ENCODE peak calls at places on chromosomes 13 and 19, in six cellular contexts. N is tibial artery, T is colonic mucosa, K is PC-9, P is neural progenitor cell, Z is AG04450. R is an unnamed sample.

GRCh38 chr13:111511219-111511732 is 190.8 kb downstream of the TEX29 start:
- DNase-seq in N (no peak), T (no peak), K (no peak), P (no peak), Z (no peak), R (no peak)

GRCh38 chr13:46367622-46368327 is 19.3 kb downstream of the RUBCNL start:
- DNase-seq in N (no peak), T (no peak), K (no peak), P (no peak), Z (no peak), R (no peak)

GRCh38 chr13:94595006-94595942 is 678 bp downstream of the TGDS start:
- DNase-seq in N (no peak), T (peak; percentile 24), K (no peak), P (peak; percentile 40), Z (no peak), R (no peak)

GRCh38 chr19:35497406-35497805 is 7.1 kb upstream of the KRTDAP start:
- DNase-seq in N (no peak), T (no peak), K (no peak), P (no peak), Z (no peak), R (no peak)

GRCh38 chr13:66414196-66414800 is 815.8 kb downstream of the PCDH9 start:
- DNase-seq in N (no peak), T (no peak), K (no peak), P (no peak), Z (no peak), R (no peak)

GRCh38 chr13:31242342-31242741 is 42.6 kb downstream of the B3GLCT start:
- DNase-seq in N (no peak), T (no peak), K (no peak), P (no peak), Z (no peak), R (no peak)

GRCh38 chr19:10677796-10678195 is 23.4 kb upstream of the QTRT1 start:
- DNase-seq in N (no peak), T (no peak), K (no peak), P (no peak), Z (no peak), R (no peak)

GRCh38 chr13:69704311-69704710 is 403.3 kb upstream of the ATXN8OS start:
- DNase-seq in N (no peak), T (no peak), K (no peak), P (no peak), Z (no peak), R (no peak)

GRCh38 chr19:8908066-8908465 is 75.9 kb downstream of the MBD3L1 start:
- DNase-seq in N (no peak), T (no peak), K (no peak), P (no peak), Z (no peak), R (no peak)

GRCh38 chr13:36750461-36750860 is 68.6 kb upstream of the RFXAP start:
- DNase-seq in N (no peak), T (no peak), K (no peak), P (no peak), Z (no peak), R (no peak)

GRCh38 chr19:4916292-4917082 is 7.2 kb downstream of the UHRF1 start:
- DNase-seq in N (no peak), T (no peak), K (no peak), P (no peak), Z (no peak), R (no peak)

GRCh38 chr19:38663957-38664502 is 16.6 kb downstream of the ACTN4 start:
- DNase-seq in N (peak; percentile 91), T (no peak), K (no peak), P (no peak), Z (no peak), R (no peak)

GRCh38 chr19:17075860-17076538 is 422 bp downstream of the MYO9B start:
- DNase-seq in N (no peak), T (peak; percentile 55), K (no peak), P (peak; percentile 56), Z (no peak), R (no peak)

GRCh38 chr19:7520131-7521051 is 2.0 kb upstream of the MCOLN1 start:
- DNase-seq in N (no peak), T (no peak), K (no peak), P (no peak), Z (no peak), R (no peak)

GRCh38 chr13:100518394-100519062 is 70.1 kb downstream of the GGACT start:
- DNase-seq in N (no peak), T (no peak), K (no peak), P (no peak), Z (no peak), R (no peak)

GRCh38 chr19:7705387-7706187 is 3.7 kb upstream of the FCER2 start:
- DNase-seq in N (peak; percentile 69), T (peak; percentile 40), K (no peak), P (no peak), Z (no peak), R (peak; percentile 92)

GRCh38 chr19:38061294-38061693 is 154.3 kb downstream of the SIPA1L3 start:
- DNase-seq in N (no peak), T (no peak), K (no peak), P (no peak), Z (peak; percentile 68), R (no peak)

GRCh38 chr19:53019684-53020083 is 6.0 kb downstream of the ERVV-1 start:
- DNase-seq in N (no peak), T (peak; percentile 27), K (no peak), P (peak; percentile 64), Z (no peak), R (no peak)

GRCh38 chr19:33217881-33218280 is 7.8 kb downstream of the SLC7A10 start:
- DNase-seq in N (no peak), T (no peak), K (no peak), P (peak; percentile 36), Z (no peak), R (no peak)

GRCh38 chr19:11505504-11506100 is at the start of gene ZNF653:
- DNase-seq in N (peak; percentile 96), T (peak; percentile 94), K (peak; percentile 85), P (peak; percentile 99), Z (peak; percentile 87), R (peak; percentile 93)

GRCh38 chr13:66074018-66074615 is 1156.0 kb downstream of the PCDH9 start:
- DNase-seq in N (no peak), T (no peak), K (no peak), P (no peak), Z (no peak), R (no peak)

DNA sequence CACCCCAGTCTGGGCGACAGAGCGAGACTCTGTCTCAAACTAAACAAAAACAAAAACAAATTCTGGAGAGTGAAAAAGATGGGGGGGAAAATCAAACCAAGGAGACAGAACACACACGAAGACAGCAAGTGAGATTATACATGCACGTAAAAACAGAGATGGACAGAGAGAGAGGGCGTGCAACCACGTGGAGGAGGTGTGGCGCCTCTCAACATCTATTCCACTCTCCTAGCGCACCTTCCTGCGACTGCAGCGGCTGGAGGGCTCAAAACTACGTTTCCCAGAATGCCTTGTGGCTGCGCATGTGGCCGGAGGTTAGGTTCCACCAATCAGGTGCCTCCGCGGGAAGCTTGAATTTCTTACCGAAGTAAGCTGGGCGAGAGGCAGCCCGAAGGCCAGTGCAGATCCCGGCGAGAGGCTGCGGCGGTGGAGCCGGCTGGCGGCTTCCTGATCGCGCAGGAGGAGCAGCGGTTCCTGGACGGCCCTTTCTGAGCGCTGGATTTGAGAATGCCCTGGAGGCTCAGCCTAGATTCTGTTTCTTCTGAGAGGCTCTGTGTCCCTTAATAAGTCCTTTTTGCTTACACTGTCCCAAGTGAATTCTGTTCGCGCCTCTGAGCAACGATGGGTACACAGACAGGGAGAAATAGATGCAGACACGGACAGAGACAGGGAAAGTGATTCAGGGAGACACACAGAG is 13.1 kb upstream of the NANOS2 start:
- DNase-seq in N (peak; percentile 90), T (peak; percentile 93), K (peak; percentile 95), P (peak; percentile 98), Z (peak; percentile 60), R (peak; percentile 86)
- TF ChIP-seq CTCF in N (no peak), T (no peak), K (no peak), P (no peak), Z (no peak), R (no peak)

GRCh38 chr13:40813662-40814454 is 24.4 kb downstream of the SLC25A15 start:
- DNase-seq in N (no peak), T (no peak), K (no peak), P (peak; percentile 41), Z (no peak), R (no peak)
- TF ChIP-seq CTCF in N (peak; percentile 11), T (peak; percentile 41), K (peak; percentile 57), P (peak; percentile 59), Z (peak; percentile 52), R (peak; percentile 86)

GRCh38 chr19:1107655-1108261 is 4.0 kb downstream of the GPX4 start:
- DNase-seq in N (no peak), T (no peak), K (peak; percentile 45), P (no peak), Z (no peak), R (no peak)

GRCh38 chr19:1105217-1105872 is 1.6 kb downstream of the GPX4 start:
- DNase-seq in N (no peak), T (peak; percentile 54), K (no peak), P (no peak), Z (no peak), R (no peak)

GRCh38 chr19:1108291-1109031 is 4.7 kb downstream of the GPX4 start:
- DNase-seq in N (no peak), T (no peak), K (no peak), P (no peak), Z (no peak), R (no peak)

GRCh38 chr19:1105873-1106840 is 2.4 kb downstream of the GPX4 start:
- DNase-seq in N (no peak), T (peak; percentile 30), K (no peak), P (no peak), Z (no peak), R (no peak)

DNA sequence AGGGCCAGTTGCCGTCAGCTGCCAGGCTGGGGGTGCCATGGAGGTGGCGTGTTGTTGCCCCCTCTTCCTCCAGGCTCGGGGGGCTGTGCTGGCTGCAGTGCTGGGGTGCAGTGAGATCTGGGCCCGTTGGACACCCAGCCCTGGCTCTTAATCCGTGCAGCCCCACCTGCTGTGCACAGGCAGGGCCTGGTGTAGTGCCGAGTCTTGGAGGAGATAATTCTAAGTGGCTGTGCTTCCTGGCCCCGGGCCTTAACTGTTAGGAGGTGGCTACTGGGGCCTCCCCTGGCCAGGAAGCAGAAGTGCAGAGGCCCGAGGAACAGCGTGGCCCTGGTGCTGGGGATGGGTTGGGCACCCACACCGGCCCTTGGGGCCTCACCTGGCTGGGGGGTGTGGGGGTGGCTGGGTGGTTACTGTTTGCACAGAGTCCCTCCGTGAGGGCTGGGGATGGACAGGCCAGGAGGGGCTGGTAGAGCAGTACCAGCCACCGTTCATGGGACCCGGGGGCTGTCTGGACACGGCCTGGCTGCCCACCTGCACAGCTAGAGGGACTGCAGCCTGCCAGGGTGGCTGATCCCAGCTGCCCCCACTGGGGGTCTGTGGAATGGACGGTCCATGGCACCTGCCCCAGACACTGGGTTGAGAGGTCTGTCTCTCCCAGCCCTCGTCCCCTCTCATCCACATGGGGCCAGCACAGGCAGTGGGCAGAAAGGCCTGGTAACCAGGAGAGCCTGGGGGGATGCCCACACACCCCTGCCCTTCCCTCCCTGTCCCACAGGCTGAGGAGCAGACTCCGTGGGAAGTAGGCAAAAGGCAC is 3.3 kb downstream of the GPX4 start:
- DNase-seq in N (no peak), T (peak; percentile 26), K (peak; percentile 59), P (no peak), Z (no peak), R (no peak)
- TF ChIP-seq CTCF in N (no peak), T (no peak), K (no peak), P (no peak), Z (peak; percentile 16), R (peak; percentile 36)

DNA sequence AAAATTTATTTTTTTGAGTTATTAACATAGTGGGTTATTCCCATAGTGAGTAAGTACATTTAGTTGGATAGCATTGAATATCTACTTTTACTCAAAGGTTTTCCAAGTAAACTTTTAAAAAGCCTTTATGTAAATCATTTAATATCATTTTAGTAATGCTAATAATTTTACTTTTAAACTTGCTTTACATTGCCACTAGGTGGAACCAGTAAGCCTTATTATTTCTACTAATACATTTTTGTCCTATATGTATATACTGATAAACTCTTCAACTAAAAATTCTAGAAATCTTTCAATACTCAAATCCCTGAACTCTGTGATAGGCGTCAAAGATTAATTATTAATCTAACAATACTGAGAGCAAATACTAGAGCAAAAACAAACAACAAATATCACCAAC is 1709.2 kb upstream of the PCDH20 start:
- DNase-seq in N (no peak), T (no peak), K (no peak), P (no peak), Z (no peak), R (no peak)
- TF ChIP-seq CTCF in N (no peak), T (no peak), K (peak; percentile 77), P (peak; percentile 65), Z (peak; percentile 50), R (no peak)

R was measured in CD14-positive monocyte.